ENCODE peak calls at places on chromosome 18, in six cellular contexts. G is dorsolateral prefrontal cortex, A is Karpas-422, F is posterior vena cava, N is stomach, V is HFFc6. K is an unnamed sample.

GRCh38 chr18:8375899-8376512 is 233.2 kb upstream of the RAB12 start:
- DNase-seq in V (no peak), A (no peak), G (no peak), N (no peak), F (no peak), K (no peak)

GRCh38 chr18:38586327-38586726 is 1020.7 kb upstream of the CELF4 start:
- DNase-seq in G (no peak), N (no peak), A (no peak), V (no peak), F (no peak), K (no peak)

GRCh38 chr18:28284132-28284531 is 107.2 kb upstream of the CDH2 start:
- DNase-seq in F (no peak), A (no peak), G (no peak), V (peak), N (no peak), K (no peak)

GRCh38 chr18:7417742-7418141 is 149.4 kb upstream of the PTPRM start:
- DNase-seq in G (no peak), V (peak), A (no peak), F (no peak), N (no peak), K (no peak)

GRCh38 chr18:21179590-21180220 is 62.3 kb upstream of the GREB1L start:
- DNase-seq in N (peak), G (no peak), A (peak), F (no peak), V (peak), K (no peak)

GRCh38 chr18:9362869-9363268 is 28.3 kb downstream of the TWSG1 start:
- DNase-seq in F (no peak), A (no peak), G (no peak), V (no peak), N (no peak), K (no peak)

GRCh38 chr18:50627594-50628542 is 68.0 kb downstream of the MAPK4 start:
- DNase-seq in V (no peak), A (no peak), N (no peak), G (no peak), F (peak), K (no peak)

GRCh38 chr18:8996771-8997432 is 105.6 kb upstream of the NDUFV2 start:
- DNase-seq in A (no peak), N (no peak), F (no peak), V (no peak), G (no peak), K (no peak)

GRCh38 chr18:77749189-77749588 is 499.5 kb downstream of the GALR1 start:
- DNase-seq in A (peak), G (no peak), F (no peak), V (no peak), N (no peak), K (no peak)

GRCh38 chr18:43847164-43848091 is 570.1 kb upstream of the SYT4 start:
- DNase-seq in A (no peak), V (no peak), G (no peak), N (no peak), F (no peak), K (no peak)

GRCh38 chr18:51059969-51060368 is 30.0 kb downstream of the SMAD4 start:
- DNase-seq in V (no peak), G (no peak), A (no peak), N (no peak), F (no peak), K (no peak)

GRCh38 chr18:55420665-55420964 is 167.4 kb downstream of the TCF4 start:
- DNase-seq in A (peak), G (no peak), V (no peak), F (no peak), N (no peak), K (no peak)

GRCh38 chr18:59229191-59229590 is 9.2 kb downstream of the GRP start:
- DNase-seq in A (no peak), N (no peak), V (peak), F (no peak), G (no peak), K (no peak)

GRCh38 chr18:74353169-74353775 is 37.6 kb downstream of the C18orf63 start:
- DNase-seq in A (peak), V (peak), F (no peak), N (peak), G (peak), K (no peak)

GRCh38 chr18:54762386-54762785 is 65.9 kb upstream of the RAB27B start:
- DNase-seq in F (no peak), A (no peak), N (no peak), V (no peak), G (no peak), K (no peak)

GRCh38 chr18:8367217-8367988 is 241.8 kb upstream of the RAB12 start:
- DNase-seq in V (no peak), F (no peak), N (peak), G (peak), A (no peak), K (peak)

GRCh38 chr18:79902640-79903039 is 48.8 kb downstream of the SLC66A2 start:
- DNase-seq in F (peak), G (no peak), N (no peak), A (no peak), V (no peak), K (peak)

GRCh38 chr18:44123743-44124142 is 556.9 kb upstream of the SETBP1 start:
- DNase-seq in G (no peak), N (no peak), A (no peak), F (no peak), V (no peak), K (no peak)

GRCh38 chr18:9104244-9104901 is 1.9 kb downstream of the NDUFV2 start:
- DNase-seq in G (no peak), V (no peak), N (no peak), A (no peak), F (no peak), K (no peak)

GRCh38 chr18:75244336-75244735 is 33.7 kb downstream of the TSHZ1 start:
- DNase-seq in N (no peak), G (no peak), F (no peak), V (no peak), A (no peak), K (no peak)

GRCh38 chr18:73110307-73110706 is 242.5 kb upstream of the NETO1 start:
- DNase-seq in G (no peak), A (no peak), N (no peak), F (no peak), V (no peak), K (no peak)

GRCh38 chr18:74544898-74545297 is 10.6 kb downstream of the CNDP1 start:
- DNase-seq in V (no peak), A (no peak), G (no peak), F (peak), N (peak), K (no peak)

GRCh38 chr18:79545255-79545654 is 134.3 kb upstream of the CTDP1 start:
- DNase-seq in F (peak), V (no peak), A (no peak), N (peak), G (no peak), K (peak)